ENCODE peak calls at places on chromosomes 2 and 18, in six cellular contexts. C, W, B, A, P and U are unnamed samples. For H3K4me1, the result is how much of the 10 kb centered on the place peaks cover.

GRCh38 chr18:3652380-3653262 is 202.6 kb downstream of the TGIF1 start:
- DNase-seq in W (peak), C (peak), A (peak), B (peak), P (peak), U (peak)

GRCh38 chr2:138495384-138495783 is 6.2 kb upstream of the SPOPL start:
- DNase-seq in C (no peak), P (no peak), W (no peak), B (no peak), A (no peak), U (no peak)

GRCh38 chr2:206635016-206635415 is 7.3 kb upstream of the FAM237A start:
- DNase-seq in C (no peak), P (no peak), W (no peak), B (no peak), A (peak), U (no peak)

GRCh38 chr18:3511980-3512379 is 62.0 kb downstream of the TGIF1 start:
- DNase-seq in B (no peak), W (no peak), A (peak), C (no peak), P (no peak), U (no peak)

GRCh38 chr2:160432633-160433032 is 61.0 kb downstream of the RBMS1 start:
- DNase-seq in A (peak), B (no peak), W (no peak), C (peak), P (no peak), U (no peak)

GRCh38 chr2:222336442-222336841 is 37.6 kb upstream of the PAX3 start:
- DNase-seq in P (no peak), C (no peak), W (no peak), A (no peak), B (no peak), U (no peak)

GRCh38 chr2:37631292-37631691 is 40.1 kb downstream of the CDC42EP3 start:
- DNase-seq in P (no peak), W (no peak), C (no peak), A (no peak), B (no peak), U (no peak)

GRCh38 chr18:78032574-78032973 is 782.9 kb downstream of the GALR1 start:
- DNase-seq in C (no peak), W (no peak), B (no peak), P (no peak), A (no peak), U (no peak)

GRCh38 chr2:115481842-115482241 is 1039.4 kb downstream of the DPP10 start:
- DNase-seq in B (no peak), W (no peak), A (no peak), P (no peak), C (no peak), U (no peak)

GRCh38 chr2:111653913-111654312 is 230.1 kb downstream of the ANAPC1 start:
- DNase-seq in C (no peak), B (no peak), A (no peak), W (no peak), P (no peak), U (no peak)

GRCh38 chr2:234256516-234256915 is 206.0 kb downstream of the SPP2 start:
- DNase-seq in C (no peak), A (no peak), W (no peak), B (no peak), P (no peak), U (no peak)

GRCh38 chr2:190838492-190838910 is 42.1 kb upstream of the GLS start:
- DNase-seq in B (no peak), C (no peak), W (no peak), P (no peak), A (peak), U (no peak)

GRCh38 chr2:190841707-190842505 is 38.7 kb upstream of the GLS start:
- DNase-seq in C (peak), P (no peak), A (peak), W (no peak), B (no peak), U (no peak)

GRCh38 chr2:190837991-190838390 is 42.6 kb upstream of the GLS start:
- DNase-seq in A (peak), W (no peak), C (no peak), B (no peak), P (no peak), U (no peak)

GRCh38 chr2:190842606-190843104 is 38.0 kb upstream of the GLS start:
- DNase-seq in A (no peak), B (no peak), P (no peak), W (no peak), C (no peak), U (no peak)

GRCh38 chr2:190840572-190841172 is 39.9 kb upstream of the GLS start:
- DNase-seq in W (no peak), A (no peak), P (no peak), B (no peak), C (no peak), U (peak)
- H3K4me1 ChIP-seq in W (under half), A (under half), P (under half), B (under half), C (half or more), U (under half)

DNA sequence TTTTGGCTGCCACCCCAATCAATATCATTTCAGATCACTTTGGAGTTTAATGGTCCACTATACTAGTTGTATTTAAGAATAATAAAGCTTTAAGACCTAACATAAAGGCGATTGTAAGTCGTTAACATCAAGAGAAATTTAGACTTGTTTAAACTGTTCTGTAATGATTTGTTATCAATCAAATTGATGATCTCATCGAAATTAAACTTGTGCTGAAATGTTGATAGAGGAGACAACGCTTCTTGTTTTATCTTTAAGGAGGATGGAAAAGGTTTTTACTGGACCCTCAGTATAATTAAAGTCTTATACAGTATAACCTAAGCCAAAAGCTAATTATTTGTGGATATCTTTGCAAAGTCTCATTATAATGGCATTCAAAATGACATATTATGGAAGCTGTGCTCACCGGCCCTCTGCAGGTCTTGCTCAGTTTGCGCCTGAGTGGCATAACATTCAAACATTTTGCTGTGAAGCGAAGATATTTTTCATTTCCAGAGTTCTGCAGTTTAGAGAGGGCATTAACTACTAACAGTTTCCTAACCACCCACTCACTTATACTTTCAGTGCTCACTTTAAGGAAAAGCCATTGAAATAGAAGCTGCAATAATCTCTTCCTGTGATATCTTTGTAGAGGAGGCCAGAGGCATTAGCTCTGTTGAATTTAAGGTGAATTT is 1.4 kb upstream of the SERTAD2 start:
- DNase-seq in A (peak), P (no peak), C (peak), B (no peak), W (no peak), U (no peak)
- TF ChIP-seq CTCF in A (peak), P (no peak), C (peak), B (no peak), W (peak), U (peak)

DNA sequence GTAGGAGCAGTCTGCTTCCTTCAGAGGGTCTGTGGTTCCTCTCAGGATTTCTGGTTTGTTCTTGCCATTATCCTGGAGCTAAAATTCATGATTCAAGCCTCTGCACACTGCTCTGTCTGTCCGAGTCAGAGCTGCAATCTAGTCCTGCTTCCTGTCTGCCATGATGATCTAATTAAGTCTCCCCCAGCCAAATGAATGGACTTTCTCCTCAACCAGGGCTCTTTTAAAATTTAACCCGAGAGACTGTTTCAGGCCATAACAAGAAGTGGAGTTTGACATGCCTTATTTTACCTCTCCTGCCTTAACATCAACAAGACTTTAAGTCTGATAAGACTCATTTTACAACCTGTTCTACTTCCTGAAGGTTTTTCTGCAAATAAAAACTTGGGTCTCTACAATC is 1009.6 kb upstream of the DDX18 start:
- DNase-seq in A (no peak), W (no peak), B (no peak), P (no peak), C (no peak), U (no peak)
- H3K4me1 ChIP-seq in A (under half), W (under half), B (under half), P (under half), C (under half), U (under half)

DNA sequence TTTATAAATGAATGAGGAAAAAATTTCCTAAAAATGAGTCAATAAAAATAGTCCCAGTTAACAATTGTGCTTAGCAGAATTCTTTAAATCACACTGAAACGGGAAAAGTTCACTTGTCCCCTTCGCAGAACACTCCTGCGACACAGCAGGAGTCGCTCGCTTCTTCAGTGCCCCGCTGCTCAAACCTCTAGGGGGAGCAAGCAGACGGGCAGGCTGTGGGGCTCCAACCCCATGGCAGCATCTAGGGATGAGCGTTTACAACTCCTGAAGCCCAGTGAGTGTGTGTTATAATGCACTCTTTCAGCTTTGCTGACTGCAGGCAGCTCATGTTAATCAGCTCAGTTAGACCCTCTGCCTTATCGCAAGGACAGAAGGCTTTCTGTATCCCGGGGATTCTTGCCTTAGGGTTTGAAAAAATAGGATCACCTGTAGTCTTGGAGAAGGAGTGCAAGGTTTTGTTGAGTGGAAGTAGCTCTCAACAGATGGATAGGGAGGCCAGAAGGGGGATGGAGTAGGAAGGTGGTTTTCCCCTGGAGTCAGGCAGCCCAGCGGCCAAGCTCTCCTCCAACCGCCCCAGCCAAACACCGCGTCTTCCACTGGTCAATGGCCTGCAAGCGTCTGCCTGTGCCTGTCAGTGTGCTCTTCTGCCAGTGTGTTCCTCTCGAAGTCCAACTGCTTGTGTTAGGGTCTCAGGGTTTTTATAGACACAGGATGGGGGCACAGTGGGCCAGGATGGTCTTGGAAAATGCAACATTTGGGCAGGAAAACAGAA is 1977.7 kb upstream of the LRRTM1 start:
- DNase-seq in B (no peak), C (no peak), A (no peak), W (no peak), P (no peak), U (no peak)
- TF ChIP-seq CTCF in B (no peak), C (no peak), A (no peak), W (no peak), P (no peak), U (no peak)

DNA sequence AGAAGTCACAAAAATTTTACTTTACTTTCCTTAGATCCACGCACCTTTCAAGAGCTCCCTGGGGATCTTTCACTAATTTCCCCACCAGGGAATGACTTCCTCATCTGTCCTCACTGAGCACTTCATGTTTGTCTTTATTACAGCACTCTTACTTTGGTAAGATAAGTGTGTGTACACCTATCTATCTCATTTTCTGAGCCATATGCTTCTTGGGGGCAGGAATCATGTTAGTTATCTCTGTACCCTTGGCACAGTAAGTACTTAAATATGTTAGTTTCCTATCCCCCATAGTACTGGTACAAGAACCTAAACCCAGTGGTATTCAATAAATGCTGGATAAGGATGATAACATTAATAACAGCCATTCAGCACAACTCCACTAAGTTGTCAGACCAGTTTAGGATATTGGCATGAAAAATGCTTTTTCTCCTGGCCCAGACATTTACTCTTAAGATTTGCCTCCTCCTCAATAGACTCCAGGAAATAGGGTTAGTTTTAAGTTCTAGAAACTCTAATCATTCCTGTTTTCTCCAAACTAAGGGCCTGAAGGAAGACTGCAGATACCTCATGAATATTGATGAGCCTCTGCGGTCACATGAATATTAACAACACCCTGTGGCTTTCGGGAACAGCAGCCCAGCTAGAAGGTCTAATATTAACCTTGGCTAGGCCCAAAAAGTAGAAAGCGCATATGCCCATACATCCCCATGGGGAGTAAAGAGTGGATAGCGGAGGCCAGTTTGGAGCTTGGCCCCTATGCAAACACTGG is 38.2 kb downstream of the NHEJ1 start:
- DNase-seq in B (no peak), W (no peak), P (no peak), C (no peak), A (peak), U (no peak)
- H3K4me1 ChIP-seq in B (under half), W (under half), P (under half), C (under half), A (under half), U (under half)

GRCh38 chr2:231961349-231962166 is at the start of gene DIS3L2:
- DNase-seq in W (peak), P (peak), B (peak), A (peak), C (peak), U (peak)
- TF ChIP-seq CTCF in W (no peak), P (no peak), B (no peak), A (no peak), C (no peak), U (peak)